ENCODE peak calls at places on chromosomes 11 and 22, in nine cellular contexts. X, W, N, T, S, B, K, U and P are unnamed samples.
A peak's percentile ranks its signal among the peaks of the same experiment; 100 is the strongest.

GRCh38 chr22:46894081-46894671 is 131.7 kb downstream of the TBC1D22A start:
- DNase-seq in S (no peak), N (no peak), T (peak; percentile 78), K (no peak), U (no peak), X (no peak), W (no peak), B (no peak), P (no peak)

GRCh38 chr11:102111787-102112653 is 1.8 kb downstream of the YAP1 start:
- DNase-seq in T (peak; percentile 73), N (peak; percentile 49), X (no peak), B (peak; percentile 79), K (no peak), U (no peak), W (no peak), S (peak; percentile 92), P (peak; percentile 96)

GRCh38 chr11:46640034-46640788 is 22.9 kb downstream of the ATG13 start:
- DNase-seq in K (no peak), B (no peak), W (no peak), X (no peak), U (no peak), S (no peak), T (no peak), N (no peak), P (peak; percentile 47)

GRCh38 chr22:48753752-48754517 is 1073.7 kb downstream of the BRD1 start:
- DNase-seq in W (no peak), S (no peak), X (no peak), N (no peak), U (no peak), B (no peak), K (no peak), T (no peak), P (no peak)

GRCh38 chr11:11533751-11534150 is 88.1 kb downstream of the GALNT18 start:
- DNase-seq in B (no peak), K (no peak), W (no peak), X (no peak), T (no peak), N (no peak), U (no peak), S (no peak), P (no peak)

GRCh38 chr22:49547751-49548239 is 279.9 kb downstream of the BRD1 start:
- DNase-seq in N (no peak), S (no peak), B (no peak), W (peak; percentile 18), X (no peak), T (no peak), K (no peak), U (no peak), P (no peak)

GRCh38 chr11:73912045-73912444 is 35.2 kb downstream of the PAAF1 start:
- DNase-seq in T (no peak), W (no peak), B (no peak), K (no peak), X (no peak), U (no peak), S (no peak), N (no peak), P (no peak)

GRCh38 chr22:19393704-19394103 is 37.8 kb downstream of the HIRA start:
- DNase-seq in K (no peak), N (no peak), U (no peak), T (no peak), X (no peak), W (no peak), S (no peak), B (no peak), P (no peak)

GRCh38 chr11:12382451-12382850 is 5.1 kb downstream of the PARVA start:
- DNase-seq in U (no peak), W (no peak), B (no peak), N (no peak), K (no peak), T (no peak), X (no peak), S (peak; percentile 44), P (no peak)

GRCh38 chr22:46518038-46518437 is 19.4 kb downstream of the CELSR1 start:
- DNase-seq in X (no peak), N (no peak), K (no peak), S (no peak), T (no peak), B (no peak), U (no peak), W (no peak), P (no peak)

GRCh38 chr11:43074810-43075209 is 237.0 kb upstream of the API5 start:
- DNase-seq in W (no peak), X (no peak), B (no peak), T (no peak), K (no peak), S (no peak), U (no peak), N (no peak), P (no peak)

GRCh38 chr11:12478743-12479142 is 101.4 kb downstream of the PARVA start:
- DNase-seq in X (no peak), T (peak; percentile 34), S (peak; percentile 54), K (no peak), N (no peak), W (no peak), U (no peak), B (no peak), P (peak; percentile 43)

GRCh38 chr11:123580557-123581275 is 73.7 kb downstream of the SCN3B start:
- DNase-seq in W (peak; percentile 77), B (peak; percentile 43), N (no peak), X (peak; percentile 91), U (no peak), K (peak; percentile 49), T (peak; percentile 67), S (peak; percentile 28), P (peak; percentile 23)

GRCh38 chr22:45444168-45444567 is 30.7 kb downstream of the RIBC2 start:
- DNase-seq in N (no peak), W (no peak), S (no peak), T (no peak), U (no peak), X (no peak), B (no peak), K (no peak), P (no peak)

GRCh38 chr11:14300661-14301304 is 58.2 kb downstream of the RRAS2 start:
- DNase-seq in W (peak; percentile 47), U (no peak), K (peak; percentile 52), B (peak; percentile 52), X (no peak), T (peak; percentile 67), N (peak; percentile 45), S (peak; percentile 80), P (peak; percentile 77)

GRCh38 chr11:2474059-2474901 is 29.5 kb downstream of the KCNQ1 start:
- DNase-seq in N (no peak), B (no peak), X (no peak), T (no peak), W (no peak), K (no peak), S (no peak), U (no peak), P (no peak)